ENCODE peak calls at places on chromosome 18, in ten cellular contexts. G, F, D, I, A, R, M, K, V and S are unnamed samples.

GRCh38 chr18:31875301-31875700 is 67.6 kb downstream of the TRAPPC8 start:
- DNase-seq in G (no peak), F (no peak), D (no peak), I (no peak), A (no peak), R (no peak), M (no peak), K (no peak), V (no peak), S (no peak)

GRCh38 chr18:34887881-34888580 is 153.2 kb upstream of the MAPRE2 start:
- DNase-seq in G (no peak), F (no peak), D (no peak), I (no peak), A (peak; percentile 17), R (no peak), M (no peak), K (no peak), V (no peak), S (no peak)

GRCh38 chr18:55497825-55498403 is 90.1 kb downstream of the TCF4 start:
- DNase-seq in G (no peak), F (no peak), D (no peak), I (no peak), A (no peak), R (no peak), M (no peak), K (no peak), V (no peak), S (no peak)

GRCh38 chr18:12703714-12704113 is 872 bp downstream of the PSMG2 start:
- DNase-seq in G (peak; percentile 30), F (peak; percentile 33), D (no peak), I (peak; percentile 35), A (no peak), R (no peak), M (peak; percentile 7), K (no peak), V (no peak), S (peak; percentile 44)

GRCh38 chr18:46148810-46149209 is 44.6 kb downstream of the HAUS1 start:
- DNase-seq in G (peak; percentile 36), F (peak; percentile 66), D (peak; percentile 52), I (peak; percentile 52), A (peak; percentile 59), R (no peak), M (peak; percentile 26), K (no peak), V (peak; percentile 23), S (peak; percentile 73)

GRCh38 chr18:50697509-50697908 is 122.3 kb downstream of the MRO start:
- DNase-seq in G (no peak), F (no peak), D (no peak), I (no peak), A (no peak), R (no peak), M (no peak), K (no peak), V (no peak), S (no peak)

GRCh38 chr18:26574958-26575864 is 26.9 kb upstream of the KCTD1 start:
- DNase-seq in G (no peak), F (peak; percentile 60), D (no peak), I (peak; percentile 77), A (peak; percentile 52), R (no peak), M (peak; percentile 2), K (no peak), V (peak; percentile 39), S (peak; percentile 59)

GRCh38 chr18:44609210-44609941 is 71.3 kb upstream of the SETBP1 start:
- DNase-seq in G (no peak), F (no peak), D (no peak), I (no peak), A (no peak), R (no peak), M (no peak), K (no peak), V (no peak), S (no peak)

GRCh38 chr18:39500320-39500719 is 1934.7 kb upstream of the CELF4 start:
- DNase-seq in G (no peak), F (peak; percentile 10), D (no peak), I (no peak), A (no peak), R (no peak), M (no peak), K (no peak), V (no peak), S (no peak)

GRCh38 chr18:29041976-29042375 is 865.0 kb upstream of the CDH2 start:
- DNase-seq in G (no peak), F (no peak), D (no peak), I (no peak), A (no peak), R (no peak), M (no peak), K (no peak), V (no peak), S (no peak)

GRCh38 chr18:62522510-62523254 is at the start of gene ZCCHC2:
- DNase-seq in G (peak; percentile 98), F (peak; percentile 97), D (peak; percentile 93), I (peak; percentile 96), A (peak; percentile 92), R (peak; percentile 86), M (peak; percentile 99), K (peak; percentile 92), V (peak; percentile 97), S (peak; percentile 93)

GRCh38 chr18:43571078-43571689 is 293.9 kb upstream of the SYT4 start:
- DNase-seq in G (no peak), F (peak; percentile 56), D (no peak), I (peak; percentile 52), A (peak; percentile 27), R (no peak), M (no peak), K (no peak), V (no peak), S (peak; percentile 61)

GRCh38 chr18:57705011-57705410 is 83.4 kb upstream of the NARS1 start:
- DNase-seq in G (no peak), F (no peak), D (no peak), I (no peak), A (no peak), R (no peak), M (no peak), K (no peak), V (no peak), S (no peak)

GRCh38 chr18:7568426-7568825 is 1.3 kb downstream of the PTPRM start:
- DNase-seq in G (no peak), F (peak; percentile 59), D (no peak), I (no peak), A (peak; percentile 33), R (no peak), M (no peak), K (no peak), V (no peak), S (no peak)

GRCh38 chr18:44742741-44743311 is 62.1 kb downstream of the SETBP1 start:
- DNase-seq in G (no peak), F (no peak), D (no peak), I (peak; percentile 88), A (no peak), R (no peak), M (no peak), K (no peak), V (no peak), S (no peak)

GRCh38 chr18:77679869-77680268 is 430.2 kb downstream of the GALR1 start:
- DNase-seq in G (no peak), F (no peak), D (no peak), I (no peak), A (no peak), R (no peak), M (no peak), K (no peak), V (no peak), S (no peak)

GRCh38 chr18:28626757-28627156 is 449.8 kb upstream of the CDH2 start:
- DNase-seq in G (no peak), F (no peak), D (no peak), I (no peak), A (no peak), R (no peak), M (no peak), K (no peak), V (no peak), S (no peak)

GRCh38 chr18:35635171-35635570 is 53.6 kb downstream of the GALNT1 start:
- DNase-seq in G (no peak), F (peak; percentile 88), D (no peak), I (no peak), A (peak; percentile 4), R (no peak), M (no peak), K (no peak), V (no peak), S (no peak)

GRCh38 chr18:2827076-2827475 is 19.7 kb upstream of the EMILIN2 start:
- DNase-seq in G (no peak), F (no peak), D (no peak), I (no peak), A (no peak), R (no peak), M (no peak), K (no peak), V (no peak), S (no peak)

GRCh38 chr18:60198063-60198462 is 174.5 kb downstream of the MC4R start:
- DNase-seq in G (no peak), F (peak; percentile 76), D (no peak), I (no peak), A (no peak), R (no peak), M (no peak), K (no peak), V (no peak), S (no peak)

GRCh38 chr18:13500227-13500865 is 226.0 kb downstream of the FAM210A start:
- DNase-seq in G (no peak), F (peak; percentile 18), D (peak; percentile 6), I (peak; percentile 78), A (peak; percentile 8), R (no peak), M (no peak), K (no peak), V (no peak), S (no peak)

GRCh38 chr18:2589345-2590060 is 18.1 kb downstream of the NDC80 start:
- DNase-seq in G (no peak), F (no peak), D (no peak), I (no peak), A (peak; percentile 78), R (no peak), M (no peak), K (no peak), V (no peak), S (no peak)

GRCh38 chr18:62720766-62721613 is 5.6 kb downstream of the PHLPP1 start:
- DNase-seq in G (no peak), F (no peak), D (no peak), I (no peak), A (no peak), R (no peak), M (no peak), K (no peak), V (no peak), S (no peak)

GRCh38 chr18:9975658-9976057 is 61.8 kb downstream of the VAPA start:
- DNase-seq in G (no peak), F (no peak), D (no peak), I (no peak), A (no peak), R (no peak), M (no peak), K (no peak), V (no peak), S (no peak)